ENCODE peak calls at places on chromosomes 6 and 20, in nine cellular contexts. N is A549, L is esophagus muscularis mucosa, S is ovary, Z is tibial nerve, E is stomach, Q is suprapubic skin, P is HepG2, H is sigmoid colon. G is an unnamed sample.

GRCh38 chr20:40414843-40415615 is 274.0 kb downstream of the MAFB start:
- DNase-seq in N (no peak), H (no peak), E (peak; percentile 36), Q (no peak), S (no peak), L (no peak), P (no peak), Z (no peak), G (no peak)

GRCh38 chr6:3350252-3350826 is 91.6 kb downstream of the PSMG4 start:
- DNase-seq in E (no peak), N (no peak), P (no peak), H (peak; percentile 35), S (no peak), Q (no peak), Z (no peak), L (no peak), G (no peak)

GRCh38 chr6:76876922-76877553 is 586.3 kb downstream of the HTR1B start:
- DNase-seq in P (peak; percentile 65), Q (no peak), N (no peak), L (no peak), E (peak; percentile 54), Z (no peak), S (no peak), H (no peak), G (peak; percentile 35)

GRCh38 chr6:6586671-6587526 is 1.6 kb upstream of the LY86 start:
- DNase-seq in Q (no peak), S (no peak), E (no peak), N (no peak), H (no peak), Z (no peak), L (peak; percentile 70), P (no peak), G (no peak)

GRCh38 chr6:36120979-36121706 is 9.2 kb upstream of the MAPK13 start:
- DNase-seq in E (peak; percentile 67), P (no peak), S (no peak), Q (no peak), Z (no peak), H (peak; percentile 69), L (no peak), N (no peak), G (peak; percentile 89)

GRCh38 chr6:148593130-148593812 is 153.6 kb upstream of the UST start:
- DNase-seq in E (no peak), P (no peak), Q (no peak), H (no peak), S (no peak), N (no peak), L (no peak), Z (no peak), G (no peak)

GRCh38 chr6:138245751-138246150 is 27.5 kb upstream of the PBOV1 start:
- DNase-seq in H (no peak), L (no peak), Q (no peak), N (no peak), S (no peak), E (no peak), P (no peak), Z (no peak), G (no peak)

GRCh38 chr20:37406010-37406998 is 60.4 kb downstream of the SRC start:
- DNase-seq in Z (no peak), Q (no peak), L (no peak), N (peak; percentile 59), E (peak; percentile 45), P (no peak), S (peak; percentile 47), H (no peak), G (peak; percentile 91)

GRCh38 chr6:165820407-165820806 is 157.4 kb upstream of the PDE10A start:
- DNase-seq in Z (no peak), Q (no peak), S (no peak), E (no peak), H (no peak), L (no peak), N (no peak), P (no peak), G (no peak)

GRCh38 chr6:43488667-43489276 is 11.4 kb downstream of the TJAP1 start:
- DNase-seq in P (peak; percentile 53), H (no peak), S (no peak), Q (no peak), Z (no peak), E (no peak), L (no peak), N (no peak), G (no peak)

GRCh38 chr6:135033238-135033637 is 21.4 kb downstream of the HBS1L start:
- DNase-seq in L (no peak), P (no peak), S (no peak), N (no peak), E (no peak), Q (no peak), Z (no peak), H (no peak), G (no peak)

GRCh38 chr6:134903448-134903847 is 46.5 kb downstream of the ALDH8A1 start:
- DNase-seq in E (no peak), H (no peak), Z (no peak), P (no peak), S (no peak), Q (no peak), L (no peak), N (no peak), G (no peak)

GRCh38 chr20:24470782-24471582 is 1.6 kb downstream of the SYNDIG1 start:
- DNase-seq in E (no peak), S (no peak), N (no peak), H (peak; percentile 51), Z (no peak), L (no peak), P (no peak), Q (peak; percentile 65), G (no peak)
- TF ChIP-seq POLR2A in E (no peak), S (no peak), N (no peak), H (no peak), Z (no peak), L (no peak), P (no peak), Q (no peak), G (no peak)

DNA sequence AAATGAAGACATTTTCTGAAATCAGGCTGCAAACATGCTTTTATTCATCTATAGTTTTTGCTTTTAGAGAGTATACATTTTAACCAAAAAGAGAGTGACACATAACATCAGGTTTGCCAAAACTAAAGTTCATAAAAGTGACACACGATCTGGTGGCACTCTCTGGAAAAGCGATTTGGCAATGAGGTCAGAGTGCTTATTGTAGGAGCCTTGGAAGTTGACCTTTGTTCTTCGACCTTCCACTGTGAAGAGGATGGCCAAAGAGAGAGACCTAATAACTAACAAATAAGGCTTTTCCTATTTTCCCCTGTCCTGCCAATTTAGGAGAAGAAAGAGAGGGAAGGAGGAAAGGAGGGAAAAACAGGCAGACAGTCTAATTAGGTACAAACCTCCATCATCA is 230.1 kb downstream of the SIM1 start:
- DNase-seq in S (no peak), Q (no peak), P (no peak), E (no peak), H (no peak), Z (no peak), N (no peak), L (no peak), G (no peak)
- TF ChIP-seq EP300 in S (no peak), Q (no peak), P (no peak), E (no peak), H (no peak), Z (no peak), N (no peak), L (no peak), G (no peak)

GRCh38 chr6:52596371-52597028 is 19.6 kb upstream of the TRAM2 start:
- DNase-seq in S (no peak), H (no peak), Z (no peak), E (no peak), Q (no peak), L (no peak), P (peak; percentile 94), N (no peak), G (no peak)
- TF ChIP-seq POLR2A in S (no peak), H (no peak), Z (no peak), E (no peak), Q (no peak), L (no peak), P (no peak), N (no peak), G (no peak)

DNA sequence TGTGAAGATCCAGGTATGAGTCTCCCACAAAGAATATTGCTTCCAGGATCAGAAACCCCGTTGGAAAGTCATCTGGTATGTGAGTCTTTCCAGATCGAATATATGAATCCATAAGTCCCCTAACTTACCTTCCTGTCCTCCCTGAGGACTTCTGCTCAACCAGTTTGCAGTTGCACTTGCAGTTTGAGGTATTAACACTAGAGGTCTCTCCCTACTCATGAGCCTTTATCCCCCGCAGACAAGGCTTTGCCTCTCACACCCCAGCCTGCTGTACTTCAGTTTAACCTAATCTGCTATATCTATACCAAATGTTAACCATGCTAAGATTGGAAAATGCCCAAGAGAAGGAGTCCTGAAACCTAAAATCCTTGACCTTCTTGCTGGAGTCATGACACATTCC is 135.3 kb upstream of the DEFB112 start:
- DNase-seq in Z (no peak), N (no peak), P (peak; percentile 25), S (no peak), H (no peak), E (no peak), Q (no peak), L (no peak), G (no peak)
- TF ChIP-seq EP300 in Z (no peak), N (no peak), P (no peak), S (no peak), H (no peak), E (no peak), Q (no peak), L (no peak), G (no peak)

DNA sequence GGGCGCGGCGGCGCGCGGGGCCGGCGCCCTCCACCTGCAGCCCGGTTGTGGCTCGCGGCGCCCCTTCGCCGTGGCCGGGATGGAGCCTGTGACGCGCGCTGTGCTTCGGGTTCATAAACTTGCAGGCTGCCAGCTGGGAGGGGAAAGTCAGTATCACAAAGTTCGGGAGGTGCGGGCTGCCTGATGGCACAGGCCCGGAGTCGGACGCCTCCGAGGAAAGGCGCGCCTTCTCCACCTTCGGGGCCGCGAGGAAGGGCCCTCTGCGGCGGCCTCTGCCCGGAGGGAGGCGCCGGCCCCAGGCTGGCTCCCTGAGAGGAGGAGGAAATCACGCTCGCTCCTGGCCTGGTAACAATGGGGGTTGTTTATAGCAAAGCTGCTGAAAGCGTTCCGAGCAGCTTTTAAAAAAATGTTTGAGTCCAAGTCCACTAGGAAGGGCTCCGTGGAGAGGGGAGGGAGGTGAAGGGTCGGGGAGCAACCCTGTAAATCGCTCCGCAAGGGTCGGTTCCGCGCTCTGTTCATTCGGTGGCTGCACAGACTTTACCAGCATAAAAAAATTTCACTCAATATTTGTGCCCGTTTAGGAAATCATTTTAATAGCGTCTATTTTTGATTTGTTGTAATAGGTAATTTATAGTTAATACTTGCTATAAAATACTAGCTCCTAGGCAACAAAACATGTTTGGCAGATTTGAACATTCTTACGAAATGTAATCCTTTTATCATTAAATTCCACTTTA is 1.0 kb downstream of the AFDN start:
- DNase-seq in L (no peak), H (peak; percentile 78), Q (no peak), E (peak; percentile 61), P (peak; percentile 74), S (peak; percentile 51), N (no peak), Z (peak; percentile 25), G (peak; percentile 37)
- TF ChIP-seq POLR2A in L (no peak), H (no peak), Q (no peak), E (no peak), P (no peak), S (no peak), N (no peak), Z (no peak), G (peak; percentile 26)